ENCODE peak calls at places on chromosomes 12 and 14, in eight cellular contexts. T, U, P, E, Z, K, B and Q are unnamed samples.

GRCh38 chr12:132399092-132400010 is 70.0 kb upstream of the GALNT9 start:
- DNase-seq in T (no peak), U (no peak), P (no peak), E (no peak), Z (no peak), K (no peak), B (no peak), Q (no peak)

GRCh38 chr12:86264451-86265328 is 8.5 kb upstream of the MGAT4C start:
- DNase-seq in T (no peak), U (no peak), P (no peak), E (peak), Z (no peak), K (no peak), B (no peak), Q (no peak)

GRCh38 chr12:109762673-109763191 is 49.1 kb downstream of the FAM222A start:
- DNase-seq in T (no peak), U (no peak), P (no peak), E (peak), Z (no peak), K (no peak), B (no peak), Q (no peak)

GRCh38 chr12:1473418-1473817 is 121.0 kb downstream of the FBXL14 start:
- DNase-seq in T (peak), U (peak), P (no peak), E (no peak), Z (peak), K (peak), B (peak), Q (no peak)

GRCh38 chr12:111268738-111269572 is 99.9 kb downstream of the PHETA1 start:
- DNase-seq in T (peak), U (peak), P (peak), E (no peak), Z (no peak), K (no peak), B (no peak), Q (no peak)

GRCh38 chr12:127726928-127727327 is 540.0 kb upstream of the TMEM132C start:
- DNase-seq in T (no peak), U (no peak), P (no peak), E (no peak), Z (no peak), K (no peak), B (no peak), Q (no peak)

GRCh38 chr12:97276198-97276580 is 186.4 kb upstream of the RMST start:
- DNase-seq in T (no peak), U (no peak), P (no peak), E (no peak), Z (no peak), K (no peak), B (no peak), Q (no peak)

GRCh38 chr12:130613131-130613530 is 103.0 kb downstream of the RIMBP2 start:
- DNase-seq in T (no peak), U (no peak), P (no peak), E (no peak), Z (no peak), K (no peak), B (no peak), Q (no peak)

GRCh38 chr12:122190842-122191668 is 8.1 kb downstream of the LRRC43 start:
- DNase-seq in T (peak), U (peak), P (peak), E (peak), Z (peak), K (peak), B (peak), Q (peak)

GRCh38 chr12:3071107-3071506 is 6.1 kb upstream of the TSPAN9 start:
- DNase-seq in T (no peak), U (no peak), P (no peak), E (no peak), Z (no peak), K (no peak), B (no peak), Q (no peak)

GRCh38 chr12:10235761-10236631 is 23.3 kb downstream of the GABARAPL1 start:
- DNase-seq in T (peak), U (peak), P (no peak), E (no peak), Z (no peak), K (peak), B (peak), Q (peak)

GRCh38 chr14:104385189-104386135 is 194.1 kb upstream of the C14orf180 start:
- DNase-seq in T (no peak), U (no peak), P (no peak), E (no peak), Z (no peak), K (no peak), B (no peak), Q (no peak)

GRCh38 chr14:58151264-58151700 is 731 bp downstream of the ARMH4 start:
- DNase-seq in T (peak), U (peak), P (no peak), E (no peak), Z (no peak), K (no peak), B (no peak), Q (peak)

GRCh38 chr12:74499192-74499591 is 38.4 kb upstream of the ATXN7L3B start:
- DNase-seq in T (no peak), U (no peak), P (no peak), E (no peak), Z (no peak), K (no peak), B (no peak), Q (no peak)

GRCh38 chr12:43336962-43337555 is 214.9 kb downstream of the ADAMTS20 start:
- DNase-seq in T (peak), U (no peak), P (no peak), E (no peak), Z (peak), K (peak), B (peak), Q (peak)

GRCh38 chr12:62372134-62372533 is 94.5 kb upstream of the MON2 start:
- DNase-seq in T (no peak), U (no peak), P (no peak), E (no peak), Z (no peak), K (no peak), B (no peak), Q (no peak)

GRCh38 chr12:9721394-9722092 is 11.4 kb downstream of the CLECL1 start:
- DNase-seq in T (peak), U (no peak), P (no peak), E (no peak), Z (peak), K (no peak), B (no peak), Q (peak)

GRCh38 chr14:20347747-20348146 is 4.3 kb downstream of the PARP2 start:
- DNase-seq in T (no peak), U (no peak), P (no peak), E (no peak), Z (no peak), K (no peak), B (no peak), Q (no peak)

GRCh38 chr14:60514378-60515243 is 5.7 kb downstream of the SIX6 start:
- DNase-seq in T (no peak), U (peak), P (no peak), E (peak), Z (no peak), K (no peak), B (no peak), Q (no peak)

GRCh38 chr14:104436047-104436531 is 143.5 kb upstream of the C14orf180 start:
- DNase-seq in T (peak), U (no peak), P (no peak), E (peak), Z (peak), K (no peak), B (no peak), Q (peak)

GRCh38 chr14:91311284-91311662 is 66.8 kb upstream of the GPR68 start:
- DNase-seq in T (no peak), U (peak), P (no peak), E (no peak), Z (peak), K (peak), B (no peak), Q (no peak)

GRCh38 chr12:108578264-108578663 is 15.9 kb downstream of the ISCU start:
- DNase-seq in T (no peak), U (no peak), P (no peak), E (no peak), Z (no peak), K (no peak), B (no peak), Q (no peak)

GRCh38 chr14:55794655-55795583 is 214.9 kb downstream of the KTN1 start:
- DNase-seq in T (peak), U (peak), P (no peak), E (no peak), Z (peak), K (no peak), B (no peak), Q (peak)

GRCh38 chr12:113910751-113911272 is 55.3 kb downstream of the RBM19 start:
- DNase-seq in T (no peak), U (no peak), P (no peak), E (no peak), Z (no peak), K (no peak), B (no peak), Q (no peak)

GRCh38 chr14:35847636-35848035 is 21.5 kb downstream of the BRMS1L start:
- DNase-seq in T (no peak), U (no peak), P (no peak), E (no peak), Z (no peak), K (no peak), B (no peak), Q (no peak)

GRCh38 chr14:68554231-68554630 is 238.6 kb downstream of the ZFP36L1 start:
- DNase-seq in T (no peak), U (no peak), P (no peak), E (no peak), Z (no peak), K (no peak), B (no peak), Q (no peak)

GRCh38 chr12:57469334-57470164 is 10.0 kb downstream of the GLI1 start:
- DNase-seq in T (no peak), U (no peak), P (no peak), E (no peak), Z (no peak), K (no peak), B (no peak), Q (no peak)

GRCh38 chr12:1922075-1922709 is 3.7 kb upstream of the CACNA2D4 start:
- DNase-seq in T (no peak), U (no peak), P (no peak), E (no peak), Z (peak), K (no peak), B (no peak), Q (no peak)